ENCODE peak calls at places on chromosomes 3 and 15, in four cellular contexts. M is uterus, O is ovary, L is heart left ventricle. S is an unnamed sample.
A peak's percentile ranks its signal among the peaks of the same experiment; 100 is the strongest.

GRCh38 chr3:49500408-49501257 is 30.6 kb downstream of the DAG1 start:
- DNase-seq in M (peak; percentile 53), O (peak; percentile 46), L (no peak), S (peak; percentile 73)

GRCh38 chr15:79923068-79923514 is 26.3 kb upstream of the MTHFS start:
- DNase-seq in M (peak; percentile 50), O (peak; percentile 69), L (peak; percentile 83), S (no peak)

GRCh38 chr3:40254898-40255297 is 54.6 kb upstream of the EIF1B start:
- DNase-seq in M (no peak), O (no peak), L (no peak), S (no peak)

GRCh38 chr15:40500584-40501330 is 30.0 kb downstream of the CHST14 start:
- DNase-seq in M (no peak), O (no peak), L (no peak), S (no peak)

GRCh38 chr3:7607669-7608068 is 746.8 kb downstream of the GRM7 start:
- DNase-seq in M (no peak), O (no peak), L (no peak), S (no peak)

GRCh38 chr3:39977058-39977794 is 167.8 kb downstream of the MYRIP start:
- DNase-seq in M (no peak), O (no peak), L (no peak), S (no peak)

GRCh38 chr3:139287557-139287956 is 56.3 kb upstream of the MRPS22 start:
- DNase-seq in M (no peak), O (no peak), L (no peak), S (no peak)

GRCh38 chr15:57619746-57620145 is 28.0 kb downstream of the MYZAP start:
- DNase-seq in M (no peak), O (no peak), L (no peak), S (no peak)

GRCh38 chr3:62873672-62874397 is 1.4 kb downstream of the CADPS start:
- DNase-seq in M (no peak), O (peak; percentile 48), L (peak; percentile 77), S (no peak)

GRCh38 chr3:179713643-179714090 is 60.8 kb downstream of the USP13 start:
- DNase-seq in M (no peak), O (no peak), L (no peak), S (no peak)

GRCh38 chr3:55906896-55907295 is 419.8 kb upstream of the WNT5A start:
- DNase-seq in M (no peak), O (no peak), L (no peak), S (no peak)

GRCh38 chr3:113094514-113094913 is 103.7 kb downstream of the GTPBP8 start:
- DNase-seq in M (no peak), O (no peak), L (no peak), S (no peak)

GRCh38 chr15:88646951-88647350 is 8.1 kb downstream of the ISG20 start:
- DNase-seq in M (no peak), O (no peak), L (no peak), S (no peak)

GRCh38 chr15:71679223-71680078 is 130.9 kb upstream of the NR2E3 start:
- DNase-seq in M (peak; percentile 33), O (no peak), L (no peak), S (no peak)

GRCh38 chr15:80561500-80561899 is 133.6 kb upstream of the ABHD17C start:
- DNase-seq in M (no peak), O (no peak), L (no peak), S (no peak)

GRCh38 chr3:53255775-53256703 is at the start of gene TKT:
- DNase-seq in M (peak; percentile 81), O (peak; percentile 89), L (peak; percentile 95), S (peak; percentile 53)

GRCh38 chr3:141015486-141015885 is 35.7 kb upstream of the SPSB4 start:
- DNase-seq in M (no peak), O (no peak), L (no peak), S (no peak)

GRCh38 chr15:90106522-90107117 is 4.4 kb upstream of the IDH2 start:
- DNase-seq in M (peak; percentile 35), O (no peak), L (peak; percentile 63), S (no peak)

GRCh38 chr3:118884748-118885206 is 149.9 kb downstream of the IGSF11 start:
- DNase-seq in M (no peak), O (peak; percentile 83), L (peak; percentile 78), S (peak; percentile 9)

GRCh38 chr3:159751754-159752153 is 236.9 kb upstream of the IL12A start:
- DNase-seq in M (no peak), O (no peak), L (no peak), S (no peak)

GRCh38 chr15:29774900-29775299 is 47.4 kb downstream of the TJP1 start:
- DNase-seq in M (no peak), O (no peak), L (no peak), S (no peak)

GRCh38 chr3:20235796-20236195 is 49.8 kb upstream of the SGO1 start:
- DNase-seq in M (no peak), O (no peak), L (no peak), S (no peak)

GRCh38 chr3:20236603-20237002 is 50.6 kb upstream of the SGO1 start:
- DNase-seq in M (no peak), O (no peak), L (no peak), S (no peak)

GRCh38 chr3:20245781-20246180 is 59.8 kb upstream of the SGO1 start:
- DNase-seq in M (no peak), O (no peak), L (no peak), S (no peak)

GRCh38 chr3:20240154-20240883 is 54.3 kb upstream of the SGO1 start:
- DNase-seq in M (no peak), O (no peak), L (no peak), S (no peak)
- H3K27ac ChIP-seq in M (no peak overlapping the region), O (no peak overlapping the region), L (no peak overlapping the region), S (no peak overlapping the region)

GRCh38 chr3:36901588-36901987 is 43.3 kb downstream of the TRANK1 start:
- DNase-seq in M (no peak), O (no peak), L (no peak), S (no peak)
- H3K4me1 ChIP-seq in M (no peaks in the 10 kb centered on the region), O (no peaks in the 10 kb centered on the region), L (no peaks in the 10 kb centered on the region), S (no peaks in the 10 kb centered on the region)

DNA sequence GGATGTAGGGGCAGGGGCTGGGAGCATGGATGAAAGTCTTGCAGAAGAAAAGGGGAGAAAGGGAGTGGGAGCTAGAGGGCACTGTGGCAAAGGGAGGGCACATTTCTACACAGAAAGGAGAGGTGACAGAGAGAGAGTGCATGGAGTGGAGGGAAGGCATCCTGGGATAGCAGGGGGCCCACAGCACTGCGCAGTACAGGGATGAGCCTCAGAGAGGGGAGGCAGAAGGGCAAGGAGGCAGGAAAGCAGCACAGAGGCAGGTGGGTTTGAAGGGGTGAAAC is 5.4 kb downstream of the STOML1 start:
- DNase-seq in M (no peak), O (no peak), L (no peak), S (no peak)
- H3K27ac ChIP-seq in M (peak overlapping the region; percentile 8), O (no peak overlapping the region), L (peak overlapping the region; percentile 95), S (no peak overlapping the region)

GRCh38 chr3:5197022-5197421 is 9.5 kb downstream of the EDEM1 start:
- DNase-seq in M (no peak), O (no peak), L (no peak), S (no peak)

GRCh38 chr3:5198313-5198677 is 10.8 kb downstream of the EDEM1 start:
- DNase-seq in M (no peak), O (no peak), L (no peak), S (no peak)

GRCh38 chr3:5198986-5199731 is 11.7 kb downstream of the EDEM1 start:
- DNase-seq in M (no peak), O (no peak), L (no peak), S (no peak)

GRCh38 chr3:5195605-5196004 is 8.1 kb downstream of the EDEM1 start:
- DNase-seq in M (no peak), O (no peak), L (peak; percentile 67), S (no peak)

GRCh38 chr3:5197470-5198312 is 10.2 kb downstream of the EDEM1 start:
- DNase-seq in M (no peak), O (no peak), L (no peak), S (no peak)
- H3K4me1 ChIP-seq in M (peaks cover 13% of the 10 kb centered on the region), O (no peaks in the 10 kb centered on the region), L (no peaks in the 10 kb centered on the region), S (peaks cover 7% of the 10 kb centered on the region)

GRCh38 chr3:27504749-27505148 is 20.6 kb upstream of the SLC4A7 start:
- DNase-seq in M (no peak), O (no peak), L (no peak), S (no peak)
- H3K27ac ChIP-seq in M (no peak overlapping the region), O (no peak overlapping the region), L (no peak overlapping the region), S (peak overlapping the region; percentile 63)

S was measured in thoracic aorta.